ENCODE peak calls at places on chromosomes 3 and 15, in six cellular contexts. One of them, this sample, is unnamed. For H3K4me1, the result is how much of the 10 kb centered on the place peaks cover.

GRCh38 chr3:100159564-100160153 is 45.4 kb upstream of the FILIP1L start:
- DNase-seq in IMR-90: peak
- DNase-seq in cardiac muscle cell: peak
- DNase-seq in K562: no peak
- DNase-seq in lower lobe of right lung: no peak
- DNase-seq in uterus: no peak
- DNase-seq in this sample: peak

GRCh38 chr3:110485389-110485788 is 586.2 kb upstream of the NECTIN3 start:
- DNase-seq in IMR-90: no peak
- DNase-seq in cardiac muscle cell: no peak
- DNase-seq in K562: no peak
- DNase-seq in lower lobe of right lung: no peak
- DNase-seq in uterus: no peak
- DNase-seq in this sample: no peak

GRCh38 chr3:188584958-188585689 is 431.2 kb downstream of the LPP start:
- DNase-seq in IMR-90: peak
- DNase-seq in cardiac muscle cell: peak
- DNase-seq in K562: no peak
- DNase-seq in lower lobe of right lung: no peak
- DNase-seq in uterus: no peak
- DNase-seq in this sample: no peak

GRCh38 chr3:169607909-169608308 is 55.6 kb downstream of the MECOM start:
- DNase-seq in IMR-90: no peak
- DNase-seq in cardiac muscle cell: no peak
- DNase-seq in K562: no peak
- DNase-seq in lower lobe of right lung: no peak
- DNase-seq in uterus: no peak
- DNase-seq in this sample: no peak

GRCh38 chr3:161230621-161231195 is 9.6 kb downstream of the NMD3 start:
- DNase-seq in IMR-90: no peak
- DNase-seq in cardiac muscle cell: no peak
- DNase-seq in K562: no peak
- DNase-seq in lower lobe of right lung: no peak
- DNase-seq in uterus: no peak
- DNase-seq in this sample: no peak

GRCh38 chr15:40928975-40929729 is at the start of gene DLL4:
- DNase-seq in IMR-90: peak
- DNase-seq in cardiac muscle cell: peak
- DNase-seq in K562: peak
- DNase-seq in lower lobe of right lung: peak
- DNase-seq in uterus: peak
- DNase-seq in this sample: no peak

GRCh38 chr3:123026551-123027291 is 842 bp downstream of the SEMA5B start:
- DNase-seq in IMR-90: no peak
- DNase-seq in cardiac muscle cell: no peak
- DNase-seq in K562: no peak
- DNase-seq in lower lobe of right lung: peak
- DNase-seq in uterus: peak
- DNase-seq in this sample: no peak

GRCh38 chr3:136343446-136343845 is 93.3 kb downstream of the PCCB start:
- DNase-seq in IMR-90: no peak
- DNase-seq in cardiac muscle cell: no peak
- DNase-seq in K562: no peak
- DNase-seq in lower lobe of right lung: no peak
- DNase-seq in uterus: no peak
- DNase-seq in this sample: no peak

GRCh38 chr3:157502916-157503620 is at the start of gene VEPH1:
- DNase-seq in IMR-90: peak
- DNase-seq in cardiac muscle cell: peak
- DNase-seq in K562: peak
- DNase-seq in lower lobe of right lung: peak
- DNase-seq in uterus: no peak
- DNase-seq in this sample: no peak

GRCh38 chr3:78096488-78097255 is 1056.8 kb downstream of the ROBO2 start:
- DNase-seq in IMR-90: peak
- DNase-seq in cardiac muscle cell: no peak
- DNase-seq in K562: no peak
- DNase-seq in lower lobe of right lung: no peak
- DNase-seq in uterus: no peak
- DNase-seq in this sample: no peak

GRCh38 chr3:125916376-125916978 is 52.5 kb upstream of the ROPN1B start:
- DNase-seq in IMR-90: peak
- DNase-seq in cardiac muscle cell: peak
- DNase-seq in K562: peak
- DNase-seq in lower lobe of right lung: no peak
- DNase-seq in uterus: peak
- DNase-seq in this sample: no peak

GRCh38 chr15:92170897-92171296 is 222.8 kb upstream of the ST8SIA2 start:
- DNase-seq in IMR-90: no peak
- DNase-seq in cardiac muscle cell: no peak
- DNase-seq in K562: no peak
- DNase-seq in lower lobe of right lung: no peak
- DNase-seq in uterus: no peak
- DNase-seq in this sample: no peak

GRCh38 chr15:39195988-39196486 is 384.8 kb upstream of the THBS1 start:
- DNase-seq in IMR-90: peak
- DNase-seq in cardiac muscle cell: peak
- DNase-seq in K562: no peak
- DNase-seq in lower lobe of right lung: no peak
- DNase-seq in uterus: no peak
- DNase-seq in this sample: peak

GRCh38 chr3:13069495-13069894 is 3.7 kb downstream of the IQSEC1 start:
- DNase-seq in IMR-90: no peak
- DNase-seq in cardiac muscle cell: no peak
- DNase-seq in K562: no peak
- DNase-seq in lower lobe of right lung: no peak
- DNase-seq in uterus: no peak
- DNase-seq in this sample: no peak

GRCh38 chr3:72338942-72339749 is 509.1 kb downstream of the SHQ1 start:
- DNase-seq in IMR-90: peak
- DNase-seq in cardiac muscle cell: peak
- DNase-seq in K562: peak
- DNase-seq in lower lobe of right lung: no peak
- DNase-seq in uterus: peak
- DNase-seq in this sample: peak

GRCh38 chr3:13950042-13950441 is 70.2 kb upstream of the WNT7A start:
- DNase-seq in IMR-90: no peak
- DNase-seq in cardiac muscle cell: no peak
- DNase-seq in K562: no peak
- DNase-seq in lower lobe of right lung: no peak
- DNase-seq in uterus: no peak
- DNase-seq in this sample: no peak

GRCh38 chr3:119945286-119945685 is 149.0 kb downstream of the GSK3B start:
- DNase-seq in IMR-90: no peak
- DNase-seq in cardiac muscle cell: no peak
- DNase-seq in K562: peak
- DNase-seq in lower lobe of right lung: no peak
- DNase-seq in uterus: no peak
- DNase-seq in this sample: no peak

GRCh38 chr3:46193436-46193835 is 14.7 kb downstream of the CCR1 start:
- DNase-seq in IMR-90: no peak
- DNase-seq in cardiac muscle cell: peak
- DNase-seq in K562: no peak
- DNase-seq in lower lobe of right lung: no peak
- DNase-seq in uterus: no peak
- DNase-seq in this sample: no peak

GRCh38 chr3:123755085-123755484 is 129.0 kb downstream of the MYLK start:
- DNase-seq in IMR-90: no peak
- DNase-seq in cardiac muscle cell: no peak
- DNase-seq in K562: no peak
- DNase-seq in lower lobe of right lung: peak
- DNase-seq in uterus: no peak
- DNase-seq in this sample: no peak

GRCh38 chr3:143595456-143596077 is 252.7 kb downstream of the SLC9A9 start:
- DNase-seq in IMR-90: no peak
- DNase-seq in cardiac muscle cell: no peak
- DNase-seq in K562: no peak
- DNase-seq in lower lobe of right lung: no peak
- DNase-seq in uterus: no peak
- DNase-seq in this sample: no peak

GRCh38 chr3:126558336-126559071 is at the start of gene C3orf22:
- DNase-seq in IMR-90: no peak
- DNase-seq in cardiac muscle cell: no peak
- DNase-seq in K562: no peak
- DNase-seq in lower lobe of right lung: no peak
- DNase-seq in uterus: peak
- DNase-seq in this sample: peak

GRCh38 chr15:73265536-73266153 is 103.1 kb downstream of the HCN4 start:
- DNase-seq in IMR-90: peak
- DNase-seq in cardiac muscle cell: peak
- DNase-seq in K562: peak
- DNase-seq in lower lobe of right lung: no peak
- DNase-seq in uterus: peak
- DNase-seq in this sample: peak

GRCh38 chr15:61915640-61916039 is 144.6 kb downstream of the VPS13C start:
- DNase-seq in IMR-90: no peak
- DNase-seq in cardiac muscle cell: no peak
- DNase-seq in K562: no peak
- DNase-seq in lower lobe of right lung: no peak
- DNase-seq in uterus: no peak
- DNase-seq in this sample: no peak

GRCh38 chr3:73729969-73730440 is 105.3 kb upstream of the PDZRN3 start:
- DNase-seq in IMR-90: peak
- DNase-seq in cardiac muscle cell: no peak
- DNase-seq in K562: no peak
- DNase-seq in lower lobe of right lung: peak
- DNase-seq in uterus: peak
- DNase-seq in this sample: no peak

GRCh38 chr15:71296032-71296686 is 180.9 kb downstream of the THSD4 start:
- DNase-seq in IMR-90: peak
- DNase-seq in cardiac muscle cell: peak
- DNase-seq in K562: no peak
- DNase-seq in lower lobe of right lung: no peak
- DNase-seq in uterus: no peak
- DNase-seq in this sample: no peak

GRCh38 chr3:187943677-187944390 is 198.6 kb upstream of the BCL6 start:
- DNase-seq in IMR-90: peak
- DNase-seq in cardiac muscle cell: no peak
- DNase-seq in K562: no peak
- DNase-seq in lower lobe of right lung: no peak
- DNase-seq in uterus: no peak
- DNase-seq in this sample: no peak

GRCh38 chr3:80770106-80771079 is 991.1 kb downstream of the GBE1 start:
- DNase-seq in IMR-90: no peak
- DNase-seq in cardiac muscle cell: peak
- DNase-seq in K562: peak
- DNase-seq in lower lobe of right lung: no peak
- DNase-seq in uterus: no peak
- DNase-seq in this sample: no peak

GRCh38 chr3:25511972-25512721 is 84.1 kb downstream of the RARB start:
- DNase-seq in IMR-90: no peak
- DNase-seq in cardiac muscle cell: no peak
- DNase-seq in K562: no peak
- DNase-seq in lower lobe of right lung: no peak
- DNase-seq in uterus: no peak
- DNase-seq in this sample: no peak

GRCh38 chr3:50237133-50237651 is 1.2 kb downstream of the GNAI2 start:
- DNase-seq in IMR-90: no peak
- DNase-seq in cardiac muscle cell: peak
- DNase-seq in K562: peak
- DNase-seq in lower lobe of right lung: peak
- DNase-seq in uterus: no peak
- DNase-seq in this sample: peak

GRCh38 chr3:177906573-177907229 is 629.5 kb upstream of the KCNMB2 start:
- DNase-seq in IMR-90: no peak
- DNase-seq in cardiac muscle cell: peak
- DNase-seq in K562: no peak
- DNase-seq in lower lobe of right lung: no peak
- DNase-seq in uterus: no peak
- DNase-seq in this sample: no peak

GRCh38 chr3:39038165-39038564 is 13.6 kb downstream of the SCN11A start:
- DNase-seq in IMR-90: peak
- DNase-seq in cardiac muscle cell: peak
- DNase-seq in K562: no peak
- DNase-seq in lower lobe of right lung: no peak
- DNase-seq in uterus: no peak
- DNase-seq in this sample: no peak

GRCh38 chr3:183532620-183533409 is 22.7 kb downstream of the KLHL6 start:
- DNase-seq in IMR-90: no peak
- DNase-seq in cardiac muscle cell: no peak
- DNase-seq in K562: peak
- DNase-seq in lower lobe of right lung: no peak
- DNase-seq in uterus: no peak
- DNase-seq in this sample: no peak
- H3K4me1 ChIP-seq in IMR-90: under half
- H3K4me1 ChIP-seq in cardiac muscle cell: under half
- H3K4me1 ChIP-seq in K562: under half
- H3K4me1 ChIP-seq in lower lobe of right lung: under half
- H3K4me1 ChIP-seq in uterus: under half
- H3K4me1 ChIP-seq in this sample: under half

DNA sequence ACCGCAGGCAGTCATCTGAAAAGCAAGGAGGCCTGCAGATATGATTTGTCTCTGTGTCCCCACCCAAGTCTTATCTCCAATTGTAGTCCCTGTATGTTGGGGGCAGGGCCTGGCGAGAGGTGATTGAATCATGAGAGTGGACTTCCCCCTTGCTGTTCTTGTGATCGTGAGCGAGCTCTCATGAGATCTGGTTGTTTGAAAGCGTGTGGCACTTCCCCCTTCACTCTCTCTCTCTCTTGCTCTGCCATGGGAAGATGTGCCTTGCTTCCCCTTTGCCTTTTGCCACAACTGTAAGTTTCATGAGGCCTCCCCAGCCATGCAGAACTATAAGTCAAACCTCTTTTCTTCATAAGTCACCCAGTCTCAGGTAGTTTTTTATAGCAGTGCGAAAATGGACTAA is 83.3 kb downstream of the TMCO5A start:
- DNase-seq in IMR-90: no peak
- DNase-seq in cardiac muscle cell: no peak
- DNase-seq in K562: peak
- DNase-seq in lower lobe of right lung: peak
- DNase-seq in uterus: no peak
- DNase-seq in this sample: no peak
- H3K4me3 ChIP-seq in IMR-90: no peak
- H3K4me3 ChIP-seq in cardiac muscle cell: no peak
- H3K4me3 ChIP-seq in K562: no peak
- H3K4me3 ChIP-seq in lower lobe of right lung: no peak
- H3K4me3 ChIP-seq in uterus: no peak
- H3K4me3 ChIP-seq in this sample: no peak

GRCh38 chr3:16899919-16900318 is 15.2 kb downstream of the PLCL2 start:
- DNase-seq in IMR-90: no peak
- DNase-seq in cardiac muscle cell: no peak
- DNase-seq in K562: no peak
- DNase-seq in lower lobe of right lung: no peak
- DNase-seq in uterus: no peak
- DNase-seq in this sample: no peak
- H3K27ac ChIP-seq in IMR-90: no peak
- H3K27ac ChIP-seq in cardiac muscle cell: no peak
- H3K27ac ChIP-seq in K562: no peak
- H3K27ac ChIP-seq in lower lobe of right lung: no peak
- H3K27ac ChIP-seq in uterus: no peak
- H3K27ac ChIP-seq in this sample: no peak

DNA sequence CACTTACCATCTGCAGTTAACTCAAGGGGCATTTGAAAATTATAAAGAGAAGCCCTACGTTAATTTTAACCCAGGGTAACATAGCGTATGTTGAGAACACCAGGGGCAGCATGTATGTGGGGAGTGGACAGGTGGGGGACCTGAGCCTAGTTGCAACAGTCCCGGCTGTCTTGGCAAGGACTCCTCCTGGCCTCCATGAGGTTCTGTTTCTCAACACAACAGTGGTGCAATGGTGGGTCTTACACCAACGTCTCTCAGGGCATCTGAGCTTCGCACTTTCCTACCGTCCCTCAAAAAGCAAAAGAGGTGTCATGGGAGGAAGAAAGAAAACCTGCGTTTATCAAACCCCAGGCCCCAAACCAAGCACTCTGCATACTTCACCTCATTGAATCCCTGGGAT is 50.6 kb downstream of the MGLL start:
- DNase-seq in IMR-90: no peak
- DNase-seq in cardiac muscle cell: no peak
- DNase-seq in K562: no peak
- DNase-seq in lower lobe of right lung: no peak
- DNase-seq in uterus: no peak
- DNase-seq in this sample: no peak
- H3K4me1 ChIP-seq in IMR-90: under half
- H3K4me1 ChIP-seq in cardiac muscle cell: under half
- H3K4me1 ChIP-seq in K562: under half
- H3K4me1 ChIP-seq in lower lobe of right lung: half or more
- H3K4me1 ChIP-seq in uterus: under half
- H3K4me1 ChIP-seq in this sample: half or more